ENCODE peak calls at places on chromosomes 7 and 10, in nine cellular contexts. F is endothelial cell of umbilical vein, U is HCT116, S is neural progenitor cell, B is PC-9, R is stomach, M is neuronal stem cell, Q is HepG2, O is fibroblast of lung. A is an unnamed sample.

GRCh38 chr7:601573-602340 is 82.1 kb upstream of the PDGFA start:
- DNase-seq in F (peak; percentile 49), U (no peak), S (no peak), B (no peak), R (peak; percentile 49), M (no peak), Q (no peak), O (no peak), A (no peak)

GRCh38 chr7:64314493-64315020 is 796 bp downstream of the ZNF736 start:
- DNase-seq in F (no peak), U (no peak), S (no peak), B (no peak), R (no peak), M (no peak), Q (no peak), O (no peak), A (no peak)

GRCh38 chr10:97428572-97428981 is 2.6 kb downstream of the PGAM1 start:
- DNase-seq in F (no peak), U (no peak), S (peak; percentile 48), B (no peak), R (no peak), M (no peak), Q (no peak), O (no peak), A (no peak)

GRCh38 chr7:44618754-44619153 is 12.3 kb downstream of the OGDH start:
- DNase-seq in F (no peak), U (peak; percentile 21), S (no peak), B (peak; percentile 99), R (no peak), M (no peak), Q (no peak), O (no peak), A (no peak)

GRCh38 chr7:76259124-76260086 is 43.1 kb upstream of the HSPB1 start:
- DNase-seq in F (no peak), U (no peak), S (peak; percentile 76), B (no peak), R (no peak), M (no peak), Q (no peak), O (no peak), A (no peak)

GRCh38 chr7:23895666-23896096 is 185.7 kb downstream of the STK31 start:
- DNase-seq in F (no peak), U (no peak), S (no peak), B (peak; percentile 55), R (no peak), M (no peak), Q (no peak), O (no peak), A (no peak)

GRCh38 chr7:91412298-91412697 is 148.1 kb downstream of the FZD1 start:
- DNase-seq in F (no peak), U (no peak), S (no peak), B (no peak), R (no peak), M (no peak), Q (no peak), O (no peak), A (no peak)

GRCh38 chr10:13331641-13332040 is 16.5 kb downstream of the SEPHS1 start:
- DNase-seq in F (no peak), U (no peak), S (no peak), B (no peak), R (no peak), M (no peak), Q (no peak), O (no peak), A (no peak)

GRCh38 chr7:3805151-3805550 is 504.1 kb downstream of the SDK1 start:
- DNase-seq in F (peak; percentile 49), U (no peak), S (no peak), B (no peak), R (no peak), M (no peak), Q (no peak), O (peak; percentile 43), A (no peak)

GRCh38 chr7:97104719-97105129 is 12.8 kb upstream of the SDHAF3 start:
- DNase-seq in F (peak; percentile 79), U (peak; percentile 59), S (peak; percentile 87), B (peak; percentile 44), R (peak; percentile 88), M (peak; percentile 73), Q (peak; percentile 65), O (peak; percentile 79), A (peak; percentile 72)

GRCh38 chr7:22156205-22156604 is 200.7 kb downstream of the RAPGEF5 start:
- DNase-seq in F (peak; percentile 74), U (peak; percentile 42), S (no peak), B (peak; percentile 58), R (no peak), M (no peak), Q (no peak), O (peak; percentile 43), A (no peak)

GRCh38 chr7:81236560-81236959 is 317.7 kb upstream of the SEMA3C start:
- DNase-seq in F (no peak), U (no peak), S (no peak), B (no peak), R (no peak), M (no peak), Q (no peak), O (no peak), A (no peak)

GRCh38 chr7:22647451-22648257 is 79.3 kb upstream of the IL6 start:
- DNase-seq in F (peak; percentile 74), U (no peak), S (no peak), B (peak; percentile 49), R (no peak), M (no peak), Q (no peak), O (peak; percentile 61), A (no peak)

GRCh38 chr10:101563007-101563406 is 25.1 kb downstream of the POLL start:
- DNase-seq in F (peak; percentile 20), U (no peak), S (no peak), B (no peak), R (no peak), M (no peak), Q (no peak), O (no peak), A (no peak)

GRCh38 chr10:51288511-51288910 is 214.2 kb downstream of the PRKG1 start:
- DNase-seq in F (no peak), U (no peak), S (no peak), B (no peak), R (no peak), M (no peak), Q (no peak), O (no peak), A (no peak)

GRCh38 chr7:150363872-150364271 is 4.8 kb upstream of the REPIN1 start:
- DNase-seq in F (peak; percentile 37), U (no peak), S (no peak), B (no peak), R (no peak), M (no peak), Q (no peak), O (no peak), A (no peak)
- H3K4me1 ChIP-seq in F (peaks cover 13% of the 10 kb centered on the region), U (peaks cover 8% of the 10 kb centered on the region), S (peaks cover 21% of the 10 kb centered on the region), B (peaks cover 25% of the 10 kb centered on the region), R (peaks cover 23% of the 10 kb centered on the region), M (peaks cover 10% of the 10 kb centered on the region), Q (peaks cover 36% of the 10 kb centered on the region), O (no peaks in the 10 kb centered on the region), A (no peaks in the 10 kb centered on the region)

GRCh38 chr7:127884066-127884559 is 147.1 kb downstream of the LRRC4 start:
- DNase-seq in F (no peak), U (no peak), S (no peak), B (no peak), R (no peak), M (no peak), Q (no peak), O (no peak), A (peak; percentile 25)
- H3K27ac ChIP-seq in F (no peak overlapping the region), U (no peak overlapping the region), S (no peak overlapping the region), B (no peak overlapping the region), R (no peak overlapping the region), M (no peak overlapping the region), Q (no peak overlapping the region), O (no peak overlapping the region), A (no peak overlapping the region)

GRCh38 chr10:93461124-93461806 is 20.9 kb downstream of the MYOF start:
- DNase-seq in F (peak; percentile 67), U (no peak), S (no peak), B (no peak), R (no peak), M (no peak), Q (no peak), O (no peak), A (no peak)

GRCh38 chr10:93457511-93457910 is 24.6 kb downstream of the MYOF start:
- DNase-seq in F (no peak), U (no peak), S (no peak), B (no peak), R (no peak), M (no peak), Q (no peak), O (no peak), A (no peak)

GRCh38 chr10:93461807-93462178 is 20.3 kb downstream of the MYOF start:
- DNase-seq in F (peak; percentile 67), U (peak; percentile 65), S (no peak), B (peak; percentile 66), R (peak; percentile 48), M (no peak), Q (no peak), O (no peak), A (no peak)

GRCh38 chr10:93456480-93456879 is 25.7 kb downstream of the MYOF start:
- DNase-seq in F (no peak), U (no peak), S (no peak), B (no peak), R (no peak), M (no peak), Q (no peak), O (no peak), A (no peak)

GRCh38 chr10:93458821-93459257 is 23.3 kb downstream of the MYOF start:
- DNase-seq in F (peak; percentile 98), U (peak; percentile 97), S (peak; percentile 45), B (peak; percentile 91), R (peak; percentile 75), M (no peak), Q (peak; percentile 55), O (peak; percentile 99), A (peak; percentile 84)
- H3K4me1 ChIP-seq in F (peaks cover 57% of the 10 kb centered on the region), U (peaks cover 83% of the 10 kb centered on the region), S (peaks cover 7% of the 10 kb centered on the region), B (peaks cover 14% of the 10 kb centered on the region), R (peaks cover 62% of the 10 kb centered on the region), M (peaks cover 16% of the 10 kb centered on the region), Q (peaks cover 10% of the 10 kb centered on the region), O (peaks cover 47% of the 10 kb centered on the region), A (no peaks in the 10 kb centered on the region)

GRCh38 chr7:93968911-93969620 is 35.1 kb downstream of the BET1 start:
- DNase-seq in F (peak; percentile 17), U (no peak), S (no peak), B (no peak), R (no peak), M (no peak), Q (no peak), O (no peak), A (no peak)

GRCh38 chr7:93977551-93977950 is 26.6 kb downstream of the BET1 start:
- DNase-seq in F (no peak), U (no peak), S (no peak), B (no peak), R (no peak), M (no peak), Q (no peak), O (no peak), A (no peak)

GRCh38 chr7:93972029-93972725 is 32.0 kb downstream of the BET1 start:
- DNase-seq in F (no peak), U (no peak), S (no peak), B (no peak), R (no peak), M (no peak), Q (no peak), O (no peak), A (no peak)

DNA sequence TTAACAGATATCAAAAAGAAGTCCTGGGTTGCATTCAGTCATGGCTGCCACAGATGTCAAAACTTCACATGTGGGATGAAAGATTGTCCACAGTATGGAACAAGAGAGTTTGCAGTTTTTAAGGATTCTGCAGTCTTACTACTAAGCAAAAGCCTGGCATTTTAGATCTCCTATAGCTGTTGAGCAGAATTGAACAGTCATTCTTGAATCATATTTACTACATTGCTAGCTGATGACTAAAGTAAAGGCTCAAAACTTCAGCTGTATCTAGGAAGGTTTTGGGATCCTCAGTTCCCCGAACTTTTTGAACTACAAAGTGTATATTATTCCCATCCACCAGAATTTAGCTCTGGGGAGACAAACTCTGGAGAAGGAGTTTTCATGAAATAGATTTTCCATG is 31.0 kb downstream of the BET1 start:
- DNase-seq in F (no peak), U (no peak), S (no peak), B (no peak), R (no peak), M (no peak), Q (no peak), O (no peak), A (no peak)
- H3K27ac ChIP-seq in F (no peak overlapping the region), U (no peak overlapping the region), S (no peak overlapping the region), B (no peak overlapping the region), R (no peak overlapping the region), M (no peak overlapping the region), Q (no peak overlapping the region), O (peak overlapping the region; percentile 29), A (no peak overlapping the region)